ENCODE peak calls at places on chromosome 6, in eight cellular contexts. One of them, this sample, is unnamed.

GRCh38 chr6:35139924-35140524 is 1.1 kb downstream of the TCP11 start:
- DNase-seq in caudate nucleus: no peak
- DNase-seq in activated CD8-positive, alpha-beta memory T cell treated with anti-CD3 and anti-CD28 coated beads for 24 hours: peak
- DNase-seq in non-pigmented ciliary epithelial cell: peak
- DNase-seq in NCI-H510A: no peak
- DNase-seq in T-helper 1 cell: peak
- DNase-seq in lung: no peak
- DNase-seq in kidney glomerular epithelial cell: peak
- DNase-seq in this sample: peak

GRCh38 chr6:52551483-52552277 is 25.2 kb downstream of the TRAM2 start:
- DNase-seq in caudate nucleus: peak
- DNase-seq in activated CD8-positive, alpha-beta memory T cell treated with anti-CD3 and anti-CD28 coated beads for 24 hours: no peak
- DNase-seq in non-pigmented ciliary epithelial cell: no peak
- DNase-seq in NCI-H510A: peak
- DNase-seq in T-helper 1 cell: no peak
- DNase-seq in lung: peak
- DNase-seq in kidney glomerular epithelial cell: peak
- DNase-seq in this sample: peak

GRCh38 chr6:33091957-33092356 is 16.2 kb downstream of the HLA-DPB1 start:
- DNase-seq in caudate nucleus: no peak
- DNase-seq in activated CD8-positive, alpha-beta memory T cell treated with anti-CD3 and anti-CD28 coated beads for 24 hours: peak
- DNase-seq in non-pigmented ciliary epithelial cell: no peak
- DNase-seq in NCI-H510A: no peak
- DNase-seq in T-helper 1 cell: peak
- DNase-seq in lung: no peak
- DNase-seq in kidney glomerular epithelial cell: no peak
- DNase-seq in this sample: no peak

GRCh38 chr6:157188213-157188612 is 135.1 kb downstream of the TMEM242 start:
- DNase-seq in caudate nucleus: no peak
- DNase-seq in activated CD8-positive, alpha-beta memory T cell treated with anti-CD3 and anti-CD28 coated beads for 24 hours: no peak
- DNase-seq in non-pigmented ciliary epithelial cell: peak
- DNase-seq in NCI-H510A: no peak
- DNase-seq in T-helper 1 cell: no peak
- DNase-seq in lung: no peak
- DNase-seq in kidney glomerular epithelial cell: no peak
- DNase-seq in this sample: no peak

GRCh38 chr6:31706599-31706998 is at the start of gene LY6G6F:
- DNase-seq in caudate nucleus: no peak
- DNase-seq in activated CD8-positive, alpha-beta memory T cell treated with anti-CD3 and anti-CD28 coated beads for 24 hours: no peak
- DNase-seq in non-pigmented ciliary epithelial cell: no peak
- DNase-seq in NCI-H510A: no peak
- DNase-seq in T-helper 1 cell: no peak
- DNase-seq in lung: no peak
- DNase-seq in kidney glomerular epithelial cell: no peak
- DNase-seq in this sample: no peak

GRCh38 chr6:137043710-137044365 is 927 bp downstream of the IL20RA start:
- DNase-seq in caudate nucleus: no peak
- DNase-seq in activated CD8-positive, alpha-beta memory T cell treated with anti-CD3 and anti-CD28 coated beads for 24 hours: no peak
- DNase-seq in non-pigmented ciliary epithelial cell: peak
- DNase-seq in NCI-H510A: no peak
- DNase-seq in T-helper 1 cell: no peak
- DNase-seq in lung: peak
- DNase-seq in kidney glomerular epithelial cell: peak
- DNase-seq in this sample: no peak

GRCh38 chr6:168214586-168215104 is 104.9 kb downstream of the DACT2 start:
- DNase-seq in caudate nucleus: no peak
- DNase-seq in activated CD8-positive, alpha-beta memory T cell treated with anti-CD3 and anti-CD28 coated beads for 24 hours: no peak
- DNase-seq in non-pigmented ciliary epithelial cell: no peak
- DNase-seq in NCI-H510A: no peak
- DNase-seq in T-helper 1 cell: no peak
- DNase-seq in lung: no peak
- DNase-seq in kidney glomerular epithelial cell: no peak
- DNase-seq in this sample: no peak

GRCh38 chr6:151338816-151339215 is 52.5 kb downstream of the ZBTB2 start:
- DNase-seq in caudate nucleus: no peak
- DNase-seq in activated CD8-positive, alpha-beta memory T cell treated with anti-CD3 and anti-CD28 coated beads for 24 hours: no peak
- DNase-seq in non-pigmented ciliary epithelial cell: no peak
- DNase-seq in NCI-H510A: no peak
- DNase-seq in T-helper 1 cell: no peak
- DNase-seq in lung: no peak
- DNase-seq in kidney glomerular epithelial cell: no peak
- DNase-seq in this sample: no peak

GRCh38 chr6:76221525-76221924 is 149.1 kb upstream of the IMPG1 start:
- DNase-seq in caudate nucleus: no peak
- DNase-seq in activated CD8-positive, alpha-beta memory T cell treated with anti-CD3 and anti-CD28 coated beads for 24 hours: no peak
- DNase-seq in non-pigmented ciliary epithelial cell: no peak
- DNase-seq in NCI-H510A: no peak
- DNase-seq in T-helper 1 cell: no peak
- DNase-seq in lung: no peak
- DNase-seq in kidney glomerular epithelial cell: no peak
- DNase-seq in this sample: no peak

GRCh38 chr6:108002365-108003221 is 44.6 kb upstream of the SEC63 start:
- DNase-seq in caudate nucleus: peak
- DNase-seq in activated CD8-positive, alpha-beta memory T cell treated with anti-CD3 and anti-CD28 coated beads for 24 hours: no peak
- DNase-seq in non-pigmented ciliary epithelial cell: no peak
- DNase-seq in NCI-H510A: no peak
- DNase-seq in T-helper 1 cell: no peak
- DNase-seq in lung: no peak
- DNase-seq in kidney glomerular epithelial cell: peak
- DNase-seq in this sample: no peak

GRCh38 chr6:157832250-157832967 is 9.4 kb downstream of the SNX9 start:
- DNase-seq in caudate nucleus: no peak
- DNase-seq in activated CD8-positive, alpha-beta memory T cell treated with anti-CD3 and anti-CD28 coated beads for 24 hours: no peak
- DNase-seq in non-pigmented ciliary epithelial cell: no peak
- DNase-seq in NCI-H510A: no peak
- DNase-seq in T-helper 1 cell: no peak
- DNase-seq in lung: no peak
- DNase-seq in kidney glomerular epithelial cell: no peak
- DNase-seq in this sample: no peak

GRCh38 chr6:169248521-169248971 is 5.1 kb downstream of the THBS2 start:
- DNase-seq in caudate nucleus: no peak
- DNase-seq in activated CD8-positive, alpha-beta memory T cell treated with anti-CD3 and anti-CD28 coated beads for 24 hours: no peak
- DNase-seq in non-pigmented ciliary epithelial cell: no peak
- DNase-seq in NCI-H510A: no peak
- DNase-seq in T-helper 1 cell: no peak
- DNase-seq in lung: no peak
- DNase-seq in kidney glomerular epithelial cell: no peak
- DNase-seq in this sample: no peak